ENCODE peak calls at places on chromosomes 2 and 18, in five cellular contexts. M, W, Y, U and H are unnamed samples. For H3K9me3, the result is how much of the 10 kb centered on the place peaks cover.

GRCh38 chr2:27078267-27079194 is at the start of gene EMILIN1:
- DNase-seq in M (peak), Y (no peak), U (peak), W (peak), H (no peak)

GRCh38 chr18:50119363-50119762 is 75.6 kb downstream of the MYO5B start:
- DNase-seq in U (no peak), Y (no peak), W (no peak), M (no peak), H (no peak)

GRCh38 chr2:151258121-151258520 is 3.5 kb downstream of the RBM43 start:
- DNase-seq in M (peak), U (no peak), W (no peak), Y (no peak), H (no peak)

GRCh38 chr2:95076705-95077520 is 44.7 kb downstream of the MRPS5 start:
- DNase-seq in M (peak), W (peak), U (peak), Y (no peak), H (peak)

GRCh38 chr18:13562494-13563029 is 163.8 kb downstream of the FAM210A start:
- DNase-seq in M (no peak), Y (no peak), W (no peak), U (no peak), H (no peak)

GRCh38 chr18:23259701-23260661 is 124.7 kb downstream of the CABLES1 start:
- DNase-seq in Y (no peak), W (peak), U (peak), M (peak), H (no peak)

GRCh38 chr2:129698593-129698992 is 280.9 kb upstream of the RAB6C start:
- DNase-seq in W (no peak), U (no peak), Y (no peak), M (no peak), H (no peak)

GRCh38 chr18:8153887-8154583 is 455.2 kb upstream of the RAB12 start:
- DNase-seq in U (no peak), M (no peak), Y (no peak), W (no peak), H (no peak)

GRCh38 chr2:152506843-152507242 is 171.9 kb downstream of the FMNL2 start:
- DNase-seq in Y (no peak), W (no peak), U (no peak), M (no peak), H (no peak)

GRCh38 chr2:7007846-7008741 is 90.9 kb downstream of the RNF144A start:
- DNase-seq in M (peak), Y (no peak), W (peak), U (peak), H (no peak)

GRCh38 chr2:101655941-101656422 is 41.5 kb upstream of the MAP4K4 start:
- DNase-seq in U (no peak), Y (no peak), M (no peak), W (no peak), H (no peak)

GRCh38 chr2:241734467-241735208 is at the start of gene D2HGDH:
- DNase-seq in M (peak), U (peak), Y (peak), W (peak), H (peak)

GRCh38 chr18:906416-907170 is 1.9 kb downstream of the ADCYAP1 start:
- DNase-seq in M (no peak), W (no peak), Y (no peak), U (no peak), H (no peak)

GRCh38 chr2:16678964-16679363 is 13.3 kb upstream of the CYRIA start:
- DNase-seq in M (no peak), W (no peak), Y (no peak), U (no peak), H (no peak)

GRCh38 chr2:135657806-135658582 is 83.7 kb upstream of the UBXN4 start:
- DNase-seq in U (no peak), Y (no peak), W (no peak), M (no peak), H (peak)

GRCh38 chr2:146458585-146458984 is 1386.2 kb upstream of the ACVR2A start:
- DNase-seq in M (no peak), Y (no peak), W (no peak), U (no peak), H (no peak)

GRCh38 chr2:69168144-69168813 is 155.3 kb downstream of the ANTXR1 start:
- DNase-seq in M (no peak), U (no peak), W (no peak), Y (no peak), H (no peak)

GRCh38 chr18:78979682-78980278 is at the start of gene SALL3:
- DNase-seq in U (no peak), W (no peak), M (no peak), Y (no peak), H (no peak)

GRCh38 chr2:202221873-202222272 is 16.5 kb downstream of the SUMO1 start:
- DNase-seq in M (no peak), Y (no peak), W (no peak), U (no peak), H (no peak)

GRCh38 chr2:100321181-100321880 is 970 bp downstream of the LONRF2 start:
- DNase-seq in U (no peak), W (peak), M (no peak), Y (no peak), H (no peak)

GRCh38 chr2:150866431-150866830 is 379.0 kb upstream of the RND3 start:
- DNase-seq in Y (no peak), U (no peak), W (no peak), M (no peak), H (no peak)

GRCh38 chr2:240985881-240986786 is 12.3 kb upstream of the SNED1 start:
- DNase-seq in Y (no peak), U (peak), M (no peak), W (peak), H (no peak)

GRCh38 chr2:230814616-230815015 is 50.1 kb upstream of the ITM2C start:
- DNase-seq in W (no peak), Y (no peak), M (no peak), U (no peak), H (no peak)
- TF ChIP-seq CTCF in W (no peak), Y (no peak), M (no peak), U (no peak), H (peak)

GRCh38 chr2:9748586-9748985 is 94.7 kb upstream of the TAF1B start:
- DNase-seq in W (no peak), M (no peak), Y (no peak), U (no peak), H (no peak)
- H3K9me3 ChIP-seq in W (under half), M (under half), Y (under half), U (under half), H (under half)

GRCh38 chr2:19947184-19947940 is 42.5 kb downstream of the WDR35 start:
- DNase-seq in W (no peak), Y (no peak), M (no peak), U (no peak), H (no peak)

GRCh38 chr2:19942199-19942598 is 40.4 kb upstream of the TTC32 start:
- DNase-seq in U (no peak), M (no peak), Y (no peak), W (no peak), H (no peak)

GRCh38 chr2:19949071-19949470 is 40.8 kb downstream of the WDR35 start:
- DNase-seq in W (no peak), M (no peak), U (no peak), Y (no peak), H (no peak)

GRCh38 chr2:19944205-19944845 is 42.5 kb upstream of the TTC32 start:
- DNase-seq in Y (no peak), M (no peak), W (no peak), U (no peak), H (no peak)
- H3K27ac ChIP-seq in Y (no peak), M (no peak), W (no peak), U (no peak), H (no peak)

GRCh38 chr18:60826346-60826745 is 453.8 kb upstream of the MC4R start:
- DNase-seq in U (no peak), M (no peak), Y (no peak), W (no peak), H (no peak)
- TF ChIP-seq CTCF in U (no peak), M (no peak), Y (no peak), W (no peak), H (no peak)

GRCh38 chr18:77547757-77548156 is 298.1 kb downstream of the GALR1 start:
- DNase-seq in U (no peak), Y (no peak), W (no peak), M (no peak), H (no peak)
- H3K9me3 ChIP-seq in U (under half), Y (under half), W (under half), M (under half), H (under half)

GRCh38 chr18:58789856-58790255 is 74.8 kb upstream of the ZNF532 start:
- DNase-seq in U (peak), W (no peak), Y (no peak), M (no peak), H (no peak)
- H3K27ac ChIP-seq in U (peak), W (peak), Y (peak), M (peak), H (no peak)